ENCODE peak calls at places on chromosomes 5 and 9, in ten cellular contexts. One of them, this sample, is unnamed.

GRCh38 chr9:108468364-108468763 is 387.4 kb downstream of the ACTL7B start:
- DNase-seq in coronary artery: no peak
- DNase-seq in chondrocyte: no peak
- DNase-seq in adipocyte: peak
- DNase-seq in choroid plexus epithelial cell: peak
- DNase-seq in astrocyte of the spinal cord: no peak
- DNase-seq in activated gamma-delta T cell treated with Interleukin-2 at 50 U/mL for 16 hours: no peak
- DNase-seq in NB4: peak
- DNase-seq in RPMI8226: peak
- DNase-seq in NCI-H774: no peak
- DNase-seq in this sample: no peak

GRCh38 chr9:86639899-86640379 is 285.7 kb upstream of the TUT7 start:
- DNase-seq in coronary artery: no peak
- DNase-seq in chondrocyte: no peak
- DNase-seq in adipocyte: no peak
- DNase-seq in choroid plexus epithelial cell: no peak
- DNase-seq in astrocyte of the spinal cord: no peak
- DNase-seq in activated gamma-delta T cell treated with Interleukin-2 at 50 U/mL for 16 hours: no peak
- DNase-seq in NB4: no peak
- DNase-seq in RPMI8226: no peak
- DNase-seq in NCI-H774: no peak
- DNase-seq in this sample: no peak

GRCh38 chr9:123658792-123659191 is 271.1 kb downstream of the DENND1A start:
- DNase-seq in coronary artery: no peak
- DNase-seq in chondrocyte: no peak
- DNase-seq in adipocyte: no peak
- DNase-seq in choroid plexus epithelial cell: no peak
- DNase-seq in astrocyte of the spinal cord: no peak
- DNase-seq in activated gamma-delta T cell treated with Interleukin-2 at 50 U/mL for 16 hours: no peak
- DNase-seq in NB4: peak
- DNase-seq in RPMI8226: no peak
- DNase-seq in NCI-H774: no peak
- DNase-seq in this sample: no peak

GRCh38 chr5:97547999-97548797 is 365.2 kb upstream of the RIOK2 start:
- DNase-seq in coronary artery: no peak
- DNase-seq in chondrocyte: no peak
- DNase-seq in adipocyte: no peak
- DNase-seq in choroid plexus epithelial cell: peak
- DNase-seq in astrocyte of the spinal cord: no peak
- DNase-seq in activated gamma-delta T cell treated with Interleukin-2 at 50 U/mL for 16 hours: no peak
- DNase-seq in NB4: no peak
- DNase-seq in RPMI8226: no peak
- DNase-seq in NCI-H774: no peak
- DNase-seq in this sample: no peak

GRCh38 chr9:4016789-4017188 is 283.1 kb downstream of the GLIS3 start:
- DNase-seq in coronary artery: no peak
- DNase-seq in chondrocyte: no peak
- DNase-seq in adipocyte: no peak
- DNase-seq in choroid plexus epithelial cell: no peak
- DNase-seq in astrocyte of the spinal cord: no peak
- DNase-seq in activated gamma-delta T cell treated with Interleukin-2 at 50 U/mL for 16 hours: no peak
- DNase-seq in NB4: no peak
- DNase-seq in RPMI8226: no peak
- DNase-seq in NCI-H774: no peak
- DNase-seq in this sample: no peak

GRCh38 chr5:153959134-153959957 is 79.4 kb downstream of the FAM114A2 start:
- DNase-seq in coronary artery: no peak
- DNase-seq in chondrocyte: no peak
- DNase-seq in adipocyte: peak
- DNase-seq in choroid plexus epithelial cell: peak
- DNase-seq in astrocyte of the spinal cord: peak
- DNase-seq in activated gamma-delta T cell treated with Interleukin-2 at 50 U/mL for 16 hours: no peak
- DNase-seq in NB4: no peak
- DNase-seq in RPMI8226: no peak
- DNase-seq in NCI-H774: no peak
- DNase-seq in this sample: no peak

GRCh38 chr5:143142596-143143435 is 260.7 kb downstream of the NR3C1 start:
- DNase-seq in coronary artery: peak
- DNase-seq in chondrocyte: no peak
- DNase-seq in adipocyte: peak
- DNase-seq in choroid plexus epithelial cell: peak
- DNase-seq in astrocyte of the spinal cord: peak
- DNase-seq in activated gamma-delta T cell treated with Interleukin-2 at 50 U/mL for 16 hours: no peak
- DNase-seq in NB4: peak
- DNase-seq in RPMI8226: no peak
- DNase-seq in NCI-H774: no peak
- DNase-seq in this sample: no peak

GRCh38 chr5:119795768-119796167 is 166.4 kb downstream of the FAM170A start:
- DNase-seq in coronary artery: no peak
- DNase-seq in chondrocyte: no peak
- DNase-seq in adipocyte: no peak
- DNase-seq in choroid plexus epithelial cell: no peak
- DNase-seq in astrocyte of the spinal cord: no peak
- DNase-seq in activated gamma-delta T cell treated with Interleukin-2 at 50 U/mL for 16 hours: no peak
- DNase-seq in NB4: no peak
- DNase-seq in RPMI8226: no peak
- DNase-seq in NCI-H774: no peak
- DNase-seq in this sample: no peak

GRCh38 chr5:1330146-1330846 is 14.6 kb downstream of the CLPTM1L start:
- DNase-seq in coronary artery: no peak
- DNase-seq in chondrocyte: peak
- DNase-seq in adipocyte: no peak
- DNase-seq in choroid plexus epithelial cell: no peak
- DNase-seq in astrocyte of the spinal cord: no peak
- DNase-seq in activated gamma-delta T cell treated with Interleukin-2 at 50 U/mL for 16 hours: no peak
- DNase-seq in NB4: no peak
- DNase-seq in RPMI8226: no peak
- DNase-seq in NCI-H774: no peak
- DNase-seq in this sample: peak